ENCODE peak calls at places on chromosome 12, in nine cellular contexts. One of them, this sample, is unnamed.

GRCh38 chr12:111673503-111673902 is 12.3 kb downstream of the BRAP start:
- DNase-seq in fibroblast of lung: peak; percentile 65
- DNase-seq in pancreas: no peak
- DNase-seq in gastrocnemius medialis: no peak
- DNase-seq in prostate gland: no peak
- DNase-seq in endodermal cell: no peak
- DNase-seq in cardiac muscle cell: peak; percentile 65
- DNase-seq in vagina: no peak
- DNase-seq in RWPE2: no peak
- DNase-seq in this sample: no peak

GRCh38 chr12:113322353-113322752 is 12.6 kb downstream of the SLC8B1 start:
- DNase-seq in fibroblast of lung: peak; percentile 50
- DNase-seq in pancreas: no peak
- DNase-seq in gastrocnemius medialis: no peak
- DNase-seq in prostate gland: no peak
- DNase-seq in endodermal cell: no peak
- DNase-seq in cardiac muscle cell: peak; percentile 52
- DNase-seq in vagina: no peak
- DNase-seq in RWPE2: no peak
- DNase-seq in this sample: no peak

GRCh38 chr12:118544569-118544968 is 168.2 kb downstream of the SUDS3 start:
- DNase-seq in fibroblast of lung: no peak
- DNase-seq in pancreas: no peak
- DNase-seq in gastrocnemius medialis: no peak
- DNase-seq in prostate gland: no peak
- DNase-seq in endodermal cell: no peak
- DNase-seq in cardiac muscle cell: no peak
- DNase-seq in vagina: no peak
- DNase-seq in RWPE2: no peak
- DNase-seq in this sample: no peak

GRCh38 chr12:108477881-108478259 is 37.2 kb upstream of the FICD start:
- DNase-seq in fibroblast of lung: no peak
- DNase-seq in pancreas: no peak
- DNase-seq in gastrocnemius medialis: no peak
- DNase-seq in prostate gland: no peak
- DNase-seq in endodermal cell: no peak
- DNase-seq in cardiac muscle cell: no peak
- DNase-seq in vagina: no peak
- DNase-seq in RWPE2: no peak
- DNase-seq in this sample: no peak

GRCh38 chr12:53219116-53219955 is 12.3 kb upstream of the ITGB7 start:
- DNase-seq in fibroblast of lung: peak; percentile 52
- DNase-seq in pancreas: no peak
- DNase-seq in gastrocnemius medialis: no peak
- DNase-seq in prostate gland: no peak
- DNase-seq in endodermal cell: peak; percentile 66
- DNase-seq in cardiac muscle cell: peak; percentile 56
- DNase-seq in vagina: no peak
- DNase-seq in RWPE2: no peak
- DNase-seq in this sample: no peak

GRCh38 chr12:46888568-46888967 is 62.8 kb upstream of the SLC38A4 start:
- DNase-seq in fibroblast of lung: no peak
- DNase-seq in pancreas: no peak
- DNase-seq in gastrocnemius medialis: no peak
- DNase-seq in prostate gland: no peak
- DNase-seq in endodermal cell: no peak
- DNase-seq in cardiac muscle cell: no peak
- DNase-seq in vagina: no peak
- DNase-seq in RWPE2: no peak
- DNase-seq in this sample: no peak

GRCh38 chr12:57106021-57106708 is 5.0 kb downstream of the STAT6 start:
- DNase-seq in fibroblast of lung: no peak
- DNase-seq in pancreas: no peak
- DNase-seq in gastrocnemius medialis: no peak
- DNase-seq in prostate gland: no peak
- DNase-seq in endodermal cell: no peak
- DNase-seq in cardiac muscle cell: no peak
- DNase-seq in vagina: no peak
- DNase-seq in RWPE2: no peak
- DNase-seq in this sample: peak; percentile 50

GRCh38 chr12:96828169-96828789 is 78.8 kb upstream of the NEDD1 start:
- DNase-seq in fibroblast of lung: no peak
- DNase-seq in pancreas: no peak
- DNase-seq in gastrocnemius medialis: no peak
- DNase-seq in prostate gland: no peak
- DNase-seq in endodermal cell: peak; percentile 70
- DNase-seq in cardiac muscle cell: no peak
- DNase-seq in vagina: no peak
- DNase-seq in RWPE2: no peak
- DNase-seq in this sample: no peak

GRCh38 chr12:52015393-52016081 is 8.8 kb downstream of the TAMALIN start:
- DNase-seq in fibroblast of lung: no peak
- DNase-seq in pancreas: no peak
- DNase-seq in gastrocnemius medialis: no peak
- DNase-seq in prostate gland: no peak
- DNase-seq in endodermal cell: peak; percentile 49
- DNase-seq in cardiac muscle cell: no peak
- DNase-seq in vagina: no peak
- DNase-seq in RWPE2: no peak
- DNase-seq in this sample: no peak

GRCh38 chr12:56338643-56339422 is at the start of gene IL23A:
- DNase-seq in fibroblast of lung: no peak
- DNase-seq in pancreas: no peak
- DNase-seq in gastrocnemius medialis: no peak
- DNase-seq in prostate gland: no peak
- DNase-seq in endodermal cell: peak; percentile 91
- DNase-seq in cardiac muscle cell: no peak
- DNase-seq in vagina: no peak
- DNase-seq in RWPE2: peak; percentile 73
- DNase-seq in this sample: no peak

GRCh38 chr12:31832740-31833540 is 104.1 kb upstream of the AMN1 start:
- DNase-seq in fibroblast of lung: no peak
- DNase-seq in pancreas: no peak
- DNase-seq in gastrocnemius medialis: no peak
- DNase-seq in prostate gland: no peak
- DNase-seq in endodermal cell: no peak
- DNase-seq in cardiac muscle cell: no peak
- DNase-seq in vagina: no peak
- DNase-seq in RWPE2: no peak
- DNase-seq in this sample: no peak

GRCh38 chr12:79926951-79927350 is 7.9 kb downstream of the PPP1R12A start:
- DNase-seq in fibroblast of lung: no peak
- DNase-seq in pancreas: no peak
- DNase-seq in gastrocnemius medialis: no peak
- DNase-seq in prostate gland: no peak
- DNase-seq in endodermal cell: no peak
- DNase-seq in cardiac muscle cell: no peak
- DNase-seq in vagina: no peak
- DNase-seq in RWPE2: no peak
- DNase-seq in this sample: no peak

GRCh38 chr12:79925492-79925891 is 9.4 kb downstream of the PPP1R12A start:
- DNase-seq in fibroblast of lung: no peak
- DNase-seq in pancreas: no peak
- DNase-seq in gastrocnemius medialis: no peak
- DNase-seq in prostate gland: no peak
- DNase-seq in endodermal cell: no peak
- DNase-seq in cardiac muscle cell: peak; percentile 10
- DNase-seq in vagina: no peak
- DNase-seq in RWPE2: no peak
- DNase-seq in this sample: no peak

GRCh38 chr12:79927772-79928474 is 7.0 kb downstream of the PPP1R12A start:
- DNase-seq in fibroblast of lung: no peak
- DNase-seq in pancreas: no peak
- DNase-seq in gastrocnemius medialis: no peak
- DNase-seq in prostate gland: no peak
- DNase-seq in endodermal cell: no peak
- DNase-seq in cardiac muscle cell: peak; percentile 10
- DNase-seq in vagina: no peak
- DNase-seq in RWPE2: no peak
- DNase-seq in this sample: no peak

GRCh38 chr12:79932393-79932792 is 2.5 kb downstream of the PPP1R12A start:
- DNase-seq in fibroblast of lung: no peak
- DNase-seq in pancreas: no peak
- DNase-seq in gastrocnemius medialis: no peak
- DNase-seq in prostate gland: no peak
- DNase-seq in endodermal cell: no peak
- DNase-seq in cardiac muscle cell: no peak
- DNase-seq in vagina: no peak
- DNase-seq in RWPE2: no peak
- DNase-seq in this sample: no peak

DNA sequence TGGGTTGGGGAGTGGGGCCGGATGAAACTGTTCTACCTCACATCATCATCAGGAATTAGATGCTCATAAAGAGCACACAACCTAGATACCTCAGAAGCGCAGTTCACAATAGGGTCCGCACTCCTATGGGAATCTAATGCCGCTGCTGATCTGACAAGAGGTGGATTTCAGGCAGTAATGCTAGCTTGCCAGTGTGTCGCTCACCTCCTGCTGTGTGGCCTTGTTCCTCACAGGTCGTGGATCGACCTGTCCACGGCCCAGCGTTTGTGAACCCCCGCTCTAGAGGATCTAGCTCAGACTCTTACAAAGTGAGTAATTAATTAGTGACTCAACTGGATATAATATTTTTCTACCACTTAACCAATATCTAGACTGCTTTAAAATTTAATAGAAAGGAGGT is 5.8 kb downstream of the PPP1R12A start:
- DNase-seq in fibroblast of lung: no peak
- DNase-seq in pancreas: no peak
- DNase-seq in gastrocnemius medialis: no peak
- DNase-seq in prostate gland: no peak
- DNase-seq in endodermal cell: no peak
- DNase-seq in cardiac muscle cell: no peak
- DNase-seq in vagina: no peak
- DNase-seq in RWPE2: no peak
- DNase-seq in this sample: no peak
- H3K4me1 ChIP-seq in fibroblast of lung: no peaks in the 10 kb centered on the region
- H3K4me1 ChIP-seq in pancreas: no peaks in the 10 kb centered on the region
- H3K4me1 ChIP-seq in gastrocnemius medialis: peaks cover 39% of the 10 kb centered on the region
- H3K4me1 ChIP-seq in prostate gland: peaks cover 2% of the 10 kb centered on the region
- H3K4me1 ChIP-seq in endodermal cell: no peaks in the 10 kb centered on the region
- H3K4me1 ChIP-seq in cardiac muscle cell: peaks cover 9% of the 10 kb centered on the region
- H3K4me1 ChIP-seq in vagina: peaks cover 91% of the 10 kb centered on the region
- H3K4me1 ChIP-seq in RWPE2: peaks cover 11% of the 10 kb centered on the region
- H3K4me1 ChIP-seq in this sample: no peaks in the 10 kb centered on the region

DNA sequence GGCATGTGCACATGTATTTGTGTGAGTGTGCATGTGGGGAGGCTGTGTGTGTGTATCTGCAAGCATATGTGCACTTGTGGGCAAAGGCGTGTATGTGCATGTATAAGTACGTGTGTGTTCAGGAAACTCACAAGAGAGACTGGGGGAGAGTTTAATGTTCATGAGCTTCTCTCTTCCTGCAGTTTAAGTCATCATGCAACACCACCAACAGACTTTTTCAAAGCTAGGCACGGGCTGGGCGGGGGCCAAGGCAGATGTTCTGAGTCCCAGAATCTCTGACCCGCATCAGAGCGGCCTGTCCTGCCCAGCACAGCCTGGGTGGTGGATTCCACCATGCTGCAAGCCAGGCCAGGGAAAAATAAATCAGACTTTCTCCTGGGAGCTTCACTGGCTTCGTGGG is 75.8 kb downstream of the PITPNM2 start:
- DNase-seq in fibroblast of lung: no peak
- DNase-seq in pancreas: no peak
- DNase-seq in gastrocnemius medialis: no peak
- DNase-seq in prostate gland: no peak
- DNase-seq in endodermal cell: no peak
- DNase-seq in cardiac muscle cell: no peak
- DNase-seq in vagina: no peak
- DNase-seq in RWPE2: no peak
- DNase-seq in this sample: no peak
- H3K36me3 ChIP-seq in fibroblast of lung: no peaks in the 10 kb centered on the region
- H3K36me3 ChIP-seq in pancreas: no peaks in the 10 kb centered on the region
- H3K36me3 ChIP-seq in gastrocnemius medialis: no peaks in the 10 kb centered on the region
- H3K36me3 ChIP-seq in prostate gland: no peaks in the 10 kb centered on the region
- H3K36me3 ChIP-seq in endodermal cell: no peaks in the 10 kb centered on the region
- H3K36me3 ChIP-seq in cardiac muscle cell: no peaks in the 10 kb centered on the region
- H3K36me3 ChIP-seq in vagina: no peaks in the 10 kb centered on the region
- H3K36me3 ChIP-seq in RWPE2: no peaks in the 10 kb centered on the region
- H3K36me3 ChIP-seq in this sample: no peaks in the 10 kb centered on the region

DNA sequence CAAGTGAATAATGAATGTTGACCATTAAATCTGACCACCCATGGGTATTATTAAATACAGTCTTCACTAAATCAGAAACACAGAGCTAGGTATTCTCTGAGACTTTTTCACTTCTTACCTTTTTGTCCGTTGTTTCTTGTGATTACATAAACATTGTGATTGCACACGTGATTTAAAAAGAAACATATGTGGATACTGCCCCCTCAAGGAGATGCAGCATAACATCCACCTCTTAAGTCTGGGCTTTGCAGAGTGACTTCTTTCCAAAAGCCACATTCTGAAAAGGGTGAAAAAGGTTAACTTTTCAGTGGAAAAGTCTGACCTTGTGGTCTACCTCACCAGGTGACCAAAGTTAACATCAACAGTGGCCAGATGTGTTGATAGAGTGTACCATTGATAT is 185.5 kb upstream of the FAR2 start:
- DNase-seq in fibroblast of lung: peak; percentile 63
- DNase-seq in pancreas: no peak
- DNase-seq in gastrocnemius medialis: no peak
- DNase-seq in prostate gland: no peak
- DNase-seq in endodermal cell: no peak
- DNase-seq in cardiac muscle cell: peak; percentile 70
- DNase-seq in vagina: no peak
- DNase-seq in RWPE2: no peak
- DNase-seq in this sample: no peak
- TF ChIP-seq CTCF in fibroblast of lung: peak; percentile 27
- TF ChIP-seq CTCF in pancreas: no peak
- TF ChIP-seq CTCF in gastrocnemius medialis: peak; percentile 15
- TF ChIP-seq CTCF in prostate gland: peak; percentile 13
- TF ChIP-seq CTCF in endodermal cell: peak; percentile 86
- TF ChIP-seq CTCF in cardiac muscle cell: peak; percentile 60
- TF ChIP-seq CTCF in vagina: no peak
- TF ChIP-seq CTCF in RWPE2: peak; percentile 44
- TF ChIP-seq CTCF in this sample: no peak

GRCh38 chr12:50536831-50537537 is 32.2 kb downstream of the DIP2B start:
- DNase-seq in fibroblast of lung: no peak
- DNase-seq in pancreas: no peak
- DNase-seq in gastrocnemius medialis: no peak
- DNase-seq in prostate gland: no peak
- DNase-seq in endodermal cell: peak; percentile 7
- DNase-seq in cardiac muscle cell: no peak
- DNase-seq in vagina: no peak
- DNase-seq in RWPE2: no peak
- DNase-seq in this sample: no peak

GRCh38 chr12:50541139-50541538 is 36.4 kb downstream of the DIP2B start:
- DNase-seq in fibroblast of lung: no peak
- DNase-seq in pancreas: no peak
- DNase-seq in gastrocnemius medialis: no peak
- DNase-seq in prostate gland: no peak
- DNase-seq in endodermal cell: no peak
- DNase-seq in cardiac muscle cell: no peak
- DNase-seq in vagina: no peak
- DNase-seq in RWPE2: no peak
- DNase-seq in this sample: no peak

GRCh38 chr12:50533971-50534370 is 29.2 kb downstream of the DIP2B start:
- DNase-seq in fibroblast of lung: no peak
- DNase-seq in pancreas: no peak
- DNase-seq in gastrocnemius medialis: no peak
- DNase-seq in prostate gland: no peak
- DNase-seq in endodermal cell: no peak
- DNase-seq in cardiac muscle cell: no peak
- DNase-seq in vagina: no peak
- DNase-seq in RWPE2: no peak
- DNase-seq in this sample: no peak

GRCh38 chr12:50538178-50538577 is 33.4 kb downstream of the DIP2B start:
- DNase-seq in fibroblast of lung: no peak
- DNase-seq in pancreas: no peak
- DNase-seq in gastrocnemius medialis: peak; percentile 7
- DNase-seq in prostate gland: no peak
- DNase-seq in endodermal cell: peak; percentile 37
- DNase-seq in cardiac muscle cell: no peak
- DNase-seq in vagina: no peak
- DNase-seq in RWPE2: no peak
- DNase-seq in this sample: no peak

GRCh38 chr12:50537538-50537919 is 32.7 kb downstream of the DIP2B start:
- DNase-seq in fibroblast of lung: no peak
- DNase-seq in pancreas: no peak
- DNase-seq in gastrocnemius medialis: no peak
- DNase-seq in prostate gland: no peak
- DNase-seq in endodermal cell: peak; percentile 29
- DNase-seq in cardiac muscle cell: no peak
- DNase-seq in vagina: no peak
- DNase-seq in RWPE2: no peak
- DNase-seq in this sample: no peak
- H3K4me1 ChIP-seq in fibroblast of lung: peaks cover 6% of the 10 kb centered on the region
- H3K4me1 ChIP-seq in pancreas: peaks cover 13% of the 10 kb centered on the region
- H3K4me1 ChIP-seq in gastrocnemius medialis: peaks cover 6% of the 10 kb centered on the region
- H3K4me1 ChIP-seq in prostate gland: peaks cover under 1% of the 10 kb centered on the region
- H3K4me1 ChIP-seq in endodermal cell: no peaks in the 10 kb centered on the region
- H3K4me1 ChIP-seq in cardiac muscle cell: peaks cover 8% of the 10 kb centered on the region
- H3K4me1 ChIP-seq in vagina: peaks cover 27% of the 10 kb centered on the region
- H3K4me1 ChIP-seq in RWPE2: peaks cover 57% of the 10 kb centered on the region
- H3K4me1 ChIP-seq in this sample: no peaks in the 10 kb centered on the region

This sample was measured in ascending aorta.